ENCODE peak calls at places on chromosomes 5 and 9, in seven cellular contexts. J, V, W, Z, F, D and Q are unnamed samples.

GRCh38 chr5:143696920-143697319 is 115.0 kb upstream of the HMHB1 start:
- DNase-seq in J (no peak), V (no peak), W (no peak), Z (no peak), F (no peak), D (no peak), Q (no peak)

GRCh38 chr9:133374612-133375115 is 1.2 kb downstream of the SURF4 start:
- DNase-seq in J (no peak), V (peak; percentile 55), W (no peak), Z (peak; percentile 95), F (no peak), D (no peak), Q (peak; percentile 75)

GRCh38 chr9:18159254-18159653 is 314.7 kb upstream of the ADAMTSL1 start:
- DNase-seq in J (no peak), V (no peak), W (no peak), Z (no peak), F (no peak), D (no peak), Q (no peak)

GRCh38 chr5:133245191-133246052 is 193.6 kb downstream of the HSPA4 start:
- DNase-seq in J (no peak), V (peak; percentile 86), W (no peak), Z (peak; percentile 90), F (no peak), D (no peak), Q (peak; percentile 92)

GRCh38 chr9:102974530-102974929 is 20.6 kb upstream of the CYLC2 start:
- DNase-seq in J (no peak), V (no peak), W (no peak), Z (no peak), F (no peak), D (no peak), Q (peak; percentile 17)

GRCh38 chr5:108148715-108149139 is 233.2 kb downstream of the FBXL17 start:
- DNase-seq in J (no peak), V (peak; percentile 42), W (no peak), Z (no peak), F (no peak), D (no peak), Q (peak; percentile 49)

GRCh38 chr5:23332650-23333251 is 174.7 kb upstream of the PRDM9 start:
- DNase-seq in J (no peak), V (peak; percentile 45), W (no peak), Z (no peak), F (no peak), D (no peak), Q (peak; percentile 46)

GRCh38 chr5:1744393-1745189 is 55.0 kb downstream of the MRPL36 start:
- DNase-seq in J (no peak), V (no peak), W (no peak), Z (peak; percentile 62), F (peak; percentile 0), D (peak; percentile 42), Q (no peak)

GRCh38 chr9:127489471-127490115 is 38.3 kb downstream of the LRSAM1 start:
- DNase-seq in J (no peak), V (no peak), W (no peak), Z (peak; percentile 64), F (no peak), D (no peak), Q (no peak)

GRCh38 chr5:172150514-172151425 is 37.3 kb downstream of the STK10 start:
- DNase-seq in J (no peak), V (no peak), W (peak; percentile 71), Z (no peak), F (peak; percentile 52), D (peak; percentile 82), Q (peak; percentile 23)

GRCh38 chr9:37290881-37291485 is 131.5 kb upstream of the GRHPR start:
- DNase-seq in J (no peak), V (peak; percentile 90), W (no peak), Z (peak; percentile 68), F (no peak), D (no peak), Q (peak; percentile 80)

GRCh38 chr5:131530706-131531331 is 104.2 kb downstream of the RAPGEF6 start:
- DNase-seq in J (no peak), V (no peak), W (no peak), Z (no peak), F (no peak), D (no peak), Q (no peak)

GRCh38 chr5:156186760-156187159 is 140.2 kb upstream of the SGCD start:
- DNase-seq in J (no peak), V (no peak), W (no peak), Z (peak; percentile 17), F (no peak), D (no peak), Q (peak; percentile 17)

GRCh38 chr5:171755354-171755821 is 30.2 kb upstream of the SMIM23 start:
- DNase-seq in J (no peak), V (no peak), W (no peak), Z (no peak), F (no peak), D (no peak), Q (no peak)

GRCh38 chr5:141349917-141350619 is at the start of gene PCDHGB1:
- DNase-seq in J (no peak), V (peak; percentile 66), W (no peak), Z (peak; percentile 91), F (no peak), D (no peak), Q (peak; percentile 69)
- TF ChIP-seq CTCF in J (no peak), V (peak; percentile 55), W (no peak), Z (peak; percentile 64), F (no peak), D (no peak), Q (peak; percentile 57)

GRCh38 chr9:35906923-35907699 is 1.1 kb downstream of the HRCT1 start:
- DNase-seq in J (no peak), V (peak; percentile 92), W (peak; percentile 65), Z (peak; percentile 91), F (no peak), D (peak; percentile 87), Q (peak; percentile 92)
- TF ChIP-seq CTCF in J (no peak), V (no peak), W (no peak), Z (no peak), F (no peak), D (no peak), Q (no peak)

GRCh38 chr5:80961376-80962281 is 1.5 kb downstream of the RASGRF2 start:
- DNase-seq in J (no peak), V (no peak), W (peak; percentile 60), Z (peak; percentile 66), F (no peak), D (no peak), Q (no peak)
- TF ChIP-seq CTCF in J (no peak), V (no peak), W (no peak), Z (no peak), F (no peak), D (no peak), Q (no peak)

DNA sequence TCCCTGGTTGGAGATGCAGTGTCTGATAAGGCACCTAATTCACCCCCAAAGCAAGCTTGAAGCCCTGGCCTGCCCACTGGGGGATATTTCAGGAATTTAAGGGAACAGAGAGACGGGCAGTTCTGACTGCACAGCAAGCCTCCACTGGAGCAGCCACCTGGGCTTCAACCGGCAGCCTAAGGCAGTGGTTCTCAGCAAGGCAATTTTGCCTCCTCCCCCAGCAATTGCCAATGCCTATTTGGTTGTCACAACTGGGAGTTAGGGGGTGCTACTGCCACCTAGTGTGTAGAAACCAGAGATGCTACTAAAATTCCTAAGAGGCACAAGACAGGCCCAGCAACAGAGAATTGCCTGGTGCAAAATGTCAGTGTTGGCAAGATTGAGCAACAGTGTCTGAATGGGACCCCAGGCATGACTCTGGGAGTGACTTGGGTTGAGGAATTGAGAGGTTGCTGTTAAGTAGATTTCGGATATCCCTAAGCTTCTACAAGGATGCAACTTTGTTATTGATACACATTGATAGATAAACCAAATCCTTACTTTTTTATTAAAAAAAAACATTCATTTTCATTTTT is 58.7 kb upstream of the CTSL start:
- DNase-seq in J (no peak), V (peak; percentile 33), W (no peak), Z (peak; percentile 66), F (no peak), D (no peak), Q (peak; percentile 40)
- TF ChIP-seq CTCF in J (no peak), V (peak; percentile 17), W (no peak), Z (peak; percentile 25), F (no peak), D (no peak), Q (peak; percentile 32)

DNA sequence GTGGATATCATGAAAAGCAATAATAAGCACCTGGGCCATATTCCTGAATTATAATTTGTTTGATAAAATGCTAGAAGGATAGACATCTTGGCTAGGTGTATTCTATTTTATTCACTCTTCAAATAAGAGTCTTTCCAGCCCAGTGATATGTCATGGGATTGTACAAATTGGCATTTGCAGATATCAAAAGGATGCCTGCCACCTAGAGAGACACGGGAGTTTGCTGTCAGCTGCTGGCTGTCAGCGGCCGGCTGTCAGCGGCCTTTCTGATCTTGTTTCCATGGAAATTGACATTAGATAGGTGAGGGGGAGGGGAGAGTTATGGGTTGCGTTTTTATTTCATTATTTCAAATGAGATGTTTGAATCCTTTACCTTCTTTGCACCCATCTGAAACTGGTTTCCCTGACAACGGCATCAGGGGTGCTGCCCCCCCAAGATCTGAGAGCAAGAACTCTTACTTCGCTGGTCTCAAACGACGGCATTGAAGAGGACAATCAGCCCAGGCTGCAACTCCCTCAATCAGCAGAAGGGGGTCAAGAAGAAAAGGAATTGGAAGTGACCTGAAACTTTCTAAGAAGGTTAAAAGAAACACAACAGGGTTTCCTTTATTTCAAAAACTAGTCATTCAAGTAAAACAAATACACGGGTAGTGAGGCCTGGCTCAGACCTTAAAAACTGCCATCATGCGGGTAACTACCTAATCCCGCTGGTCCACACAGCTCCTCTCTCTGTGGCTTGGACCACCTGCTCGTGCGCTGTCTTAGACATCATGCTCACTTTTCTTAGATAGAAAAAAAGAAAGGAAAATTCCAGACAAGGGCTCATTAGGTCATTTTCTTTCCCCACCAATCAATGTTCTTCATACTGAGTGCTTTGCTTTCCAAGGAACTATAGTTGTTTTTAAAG is 115.7 kb downstream of the TLE1 start:
- DNase-seq in J (no peak), V (no peak), W (no peak), Z (no peak), F (no peak), D (no peak), Q (no peak)
- TF ChIP-seq CTCF in J (no peak), V (no peak), W (no peak), Z (no peak), F (no peak), D (no peak), Q (no peak)

DNA sequence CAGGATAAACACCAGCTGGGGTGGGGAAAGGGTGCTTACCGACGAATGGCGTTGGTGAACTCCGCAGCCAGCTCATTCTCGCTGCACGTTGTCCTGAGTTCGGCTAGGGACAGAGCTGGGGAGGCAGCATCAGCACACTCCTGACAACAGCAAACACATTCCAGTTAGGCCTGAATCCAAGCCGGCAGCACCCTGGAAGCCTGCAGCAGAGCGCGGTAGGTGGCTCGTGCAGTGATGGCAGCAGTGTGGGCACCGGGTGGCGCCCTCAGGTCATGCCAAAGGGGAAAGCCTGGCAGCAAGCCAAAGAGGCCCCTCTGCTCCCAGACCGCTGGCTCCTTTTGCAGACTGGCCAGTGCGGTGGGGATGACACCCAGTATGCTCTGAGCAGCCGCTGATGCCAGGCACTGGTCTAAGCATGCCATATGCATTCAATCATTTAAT is 66.9 kb downstream of the DCP2 start:
- DNase-seq in J (no peak), V (peak; percentile 41), W (no peak), Z (peak; percentile 38), F (no peak), D (peak; percentile 67), Q (peak; percentile 32)
- TF ChIP-seq CTCF in J (no peak), V (no peak), W (no peak), Z (peak; percentile 16), F (no peak), D (no peak), Q (no peak)